ENCODE peak calls at places on chromosomes 4 and X, in five cellular contexts. J is stimulated activated CD4-positive, alpha-beta T cell treated with anti-CD3 and anti-CD28 coated beads, Interleukin-1b, Interleukin-23, amount 100 ng/mL, for 4 hours; X is activated CD4-positive, alpha-beta T cell treated with anti-CD3 and anti-CD28 coated beads, Interleukin-2, amount 50 U/mL, for 48 hours; W is activated CD8-positive, alpha-beta memory T cell treated with anti-CD3 and anti-CD28 coated beads for 48 hours; Z is NCI-H460. N is an unnamed sample.

GRCh38 chrX:152958047-152958446 is 35.9 kb downstream of the PNMA5 start:
- DNase-seq in J (no peak), X (no peak), W (no peak), Z (no peak), N (no peak)

GRCh38 chr4:138035781-138036258 is 206.3 kb downstream of the SLC7A11 start:
- DNase-seq in J (no peak), X (no peak), W (no peak), Z (peak), N (no peak)

GRCh38 chr4:153809307-153809706 is 20.4 kb upstream of the SFRP2 start:
- DNase-seq in J (no peak), X (no peak), W (no peak), Z (no peak), N (no peak)

GRCh38 chrX:152991123-152991522 is 2.8 kb downstream of the PNMA5 start:
- DNase-seq in J (no peak), X (no peak), W (no peak), Z (no peak), N (no peak)

GRCh38 chr4:117324851-117325491 is 239.6 kb upstream of the TRAM1L1 start:
- DNase-seq in J (no peak), X (no peak), W (no peak), Z (no peak), N (no peak)

GRCh38 chrX:41739871-41740270 is 15.9 kb downstream of the GPR82 start:
- DNase-seq in J (no peak), X (no peak), W (no peak), Z (no peak), N (no peak)

GRCh38 chr4:39682133-39682532 is 15.8 kb upstream of the UBE2K start:
- DNase-seq in J (no peak), X (no peak), W (no peak), Z (no peak), N (no peak)

GRCh38 chr4:82770607-82771006 is 28.0 kb downstream of the SCD5 start:
- DNase-seq in J (no peak), X (no peak), W (no peak), Z (no peak), N (no peak)

GRCh38 chrX:124256209-124256608 is 76.3 kb upstream of the TEX13D start:
- DNase-seq in J (no peak), X (no peak), W (no peak), Z (no peak), N (no peak)

GRCh38 chrX:85815203-85815751 is 232.1 kb downstream of the CHM start:
- DNase-seq in J (no peak), X (no peak), W (no peak), Z (no peak), N (no peak)

GRCh38 chr4:28723371-28723770 is 1862.7 kb downstream of the STIM2 start:
- DNase-seq in J (no peak), X (no peak), W (no peak), Z (no peak), N (no peak)

GRCh38 chr4:113784497-113785254 is 23.1 kb upstream of the CAMK2D start:
- DNase-seq in J (no peak), X (no peak), W (no peak), Z (peak), N (no peak)

GRCh38 chrX:7444967-7445366 is 297.0 kb upstream of the PUDP start:
- DNase-seq in J (no peak), X (no peak), W (no peak), Z (no peak), N (no peak)

GRCh38 chr4:156775803-156776202 is 195.8 kb downstream of the PDGFC start:
- DNase-seq in J (no peak), X (no peak), W (no peak), Z (no peak), N (no peak)

GRCh38 chr4:105619193-105619931 is 66.9 kb downstream of the ARHGEF38 start:
- DNase-seq in J (no peak), X (no peak), W (no peak), Z (no peak), N (peak)

GRCh38 chr4:124035364-124036036 is 638.9 kb downstream of the SPRY1 start:
- DNase-seq in J (no peak), X (no peak), W (no peak), Z (no peak), N (no peak)

GRCh38 chr4:8643986-8644385 is 51.4 kb downstream of the CPZ start:
- DNase-seq in J (no peak), X (no peak), W (no peak), Z (no peak), N (peak)

GRCh38 chrX:23989689-23990088 is 37.3 kb downstream of the KLHL15 start:
- DNase-seq in J (no peak), X (no peak), W (no peak), Z (no peak), N (no peak)

GRCh38 chr4:89707467-89707866 is 129.5 kb downstream of the SNCA start:
- DNase-seq in J (no peak), X (no peak), W (no peak), Z (no peak), N (no peak)

GRCh38 chrX:38717871-38718270 is 83.4 kb upstream of the MID1IP1 start:
- DNase-seq in J (no peak), X (no peak), W (no peak), Z (peak), N (no peak)

GRCh38 chrX:15594371-15594770 is 6.4 kb downstream of the ACE2 start:
- DNase-seq in J (no peak), X (no peak), W (no peak), Z (no peak), N (no peak)

GRCh38 chr4:16729361-16729760 is 169.1 kb downstream of the LDB2 start:
- DNase-seq in J (no peak), X (no peak), W (no peak), Z (no peak), N (no peak)

GRCh38 chr4:127759893-127760292 is 22.2 kb upstream of the HSPA4L start:
- DNase-seq in J (no peak), X (no peak), W (no peak), Z (no peak), N (no peak)

GRCh38 chr4:131427000-131427399 is 1722.1 kb upstream of the PCDH10 start:
- DNase-seq in J (no peak), X (no peak), W (no peak), Z (no peak), N (no peak)

GRCh38 chr4:53103489-53103888 is 241.4 kb downstream of the RASL11B start:
- DNase-seq in J (no peak), X (no peak), W (no peak), Z (no peak), N (no peak)

GRCh38 chr4:76194325-76194724 is 19.3 kb downstream of the SCARB2 start:
- DNase-seq in J (no peak), X (no peak), W (no peak), Z (no peak), N (no peak)

GRCh38 chr4:9870165-9870564 is 88.7 kb downstream of the DRD5 start:
- DNase-seq in J (no peak), X (no peak), W (no peak), Z (no peak), N (no peak)

GRCh38 chr4:87240341-87240740 is 19.9 kb upstream of the KLHL8 start:
- DNase-seq in J (no peak), X (no peak), W (no peak), Z (no peak), N (no peak)

GRCh38 chrX:56733459-56734046 is 4.5 kb downstream of the NBDY start:
- DNase-seq in J (peak), X (peak), W (peak), Z (peak), N (no peak)

GRCh38 chr4:110049951-110050925 is 137.6 kb downstream of the EGF start:
- DNase-seq in J (peak), X (peak), W (no peak), Z (peak), N (no peak)

N was measured in upper lobe of left lung.